ENCODE peak calls at places on chromosome 1, in ten cellular contexts. One of them, this sample, is unnamed.

GRCh38 chr1:1924378-1924777 is 5.3 kb upstream of the TMEM52 start:
- DNase-seq in PC-3: no peak
- DNase-seq in heart left ventricle: no peak
- DNase-seq in mammary epithelial cell: no peak
- DNase-seq in body of pancreas: no peak
- DNase-seq in uterus: no peak
- DNase-seq in IMR-90: no peak
- DNase-seq in hepatocyte: peak
- DNase-seq in GM06990: no peak
- DNase-seq in AG04449: no peak
- DNase-seq in this sample: no peak

GRCh38 chr1:15929258-15929935 is 46.5 kb downstream of the ZBTB17 start:
- DNase-seq in body of pancreas: peak
- DNase-seq in hepatocyte: no peak
- DNase-seq in AG04449: no peak
- DNase-seq in PC-3: no peak
- DNase-seq in uterus: no peak
- DNase-seq in GM06990: no peak
- DNase-seq in heart left ventricle: no peak
- DNase-seq in IMR-90: no peak
- DNase-seq in mammary epithelial cell: no peak
- DNase-seq in this sample: no peak

GRCh38 chr1:89381617-89382016 is 17.8 kb downstream of the GBP6 start:
- DNase-seq in GM06990: no peak
- DNase-seq in body of pancreas: no peak
- DNase-seq in PC-3: no peak
- DNase-seq in AG04449: no peak
- DNase-seq in IMR-90: no peak
- DNase-seq in uterus: no peak
- DNase-seq in heart left ventricle: no peak
- DNase-seq in hepatocyte: no peak
- DNase-seq in mammary epithelial cell: no peak
- DNase-seq in this sample: no peak

GRCh38 chr1:14650951-14651350 is 52.5 kb downstream of the KAZN start:
- DNase-seq in hepatocyte: no peak
- DNase-seq in body of pancreas: no peak
- DNase-seq in PC-3: no peak
- DNase-seq in mammary epithelial cell: no peak
- DNase-seq in heart left ventricle: no peak
- DNase-seq in GM06990: no peak
- DNase-seq in IMR-90: no peak
- DNase-seq in AG04449: no peak
- DNase-seq in uterus: no peak
- DNase-seq in this sample: no peak

GRCh38 chr1:170676628-170677027 is 12.7 kb downstream of the PRRX1 start:
- DNase-seq in IMR-90: peak
- DNase-seq in GM06990: no peak
- DNase-seq in uterus: no peak
- DNase-seq in mammary epithelial cell: no peak
- DNase-seq in heart left ventricle: no peak
- DNase-seq in PC-3: no peak
- DNase-seq in AG04449: no peak
- DNase-seq in body of pancreas: no peak
- DNase-seq in hepatocyte: no peak
- DNase-seq in this sample: no peak

GRCh38 chr1:40625076-40625475 is 40.4 kb downstream of the RIMS3 start:
- DNase-seq in IMR-90: no peak
- DNase-seq in hepatocyte: peak
- DNase-seq in AG04449: no peak
- DNase-seq in GM06990: peak
- DNase-seq in PC-3: peak
- DNase-seq in heart left ventricle: peak
- DNase-seq in uterus: no peak
- DNase-seq in body of pancreas: peak
- DNase-seq in mammary epithelial cell: peak
- DNase-seq in this sample: no peak

GRCh38 chr1:7250826-7251800 is 465.9 kb downstream of the CAMTA1 start:
- DNase-seq in AG04449: no peak
- DNase-seq in IMR-90: no peak
- DNase-seq in GM06990: no peak
- DNase-seq in uterus: no peak
- DNase-seq in hepatocyte: no peak
- DNase-seq in body of pancreas: no peak
- DNase-seq in heart left ventricle: no peak
- DNase-seq in mammary epithelial cell: no peak
- DNase-seq in PC-3: no peak
- DNase-seq in this sample: no peak

GRCh38 chr1:239308701-239309333 is 77.6 kb upstream of the CHRM3 start:
- DNase-seq in AG04449: no peak
- DNase-seq in GM06990: no peak
- DNase-seq in PC-3: peak
- DNase-seq in mammary epithelial cell: peak
- DNase-seq in IMR-90: no peak
- DNase-seq in uterus: no peak
- DNase-seq in heart left ventricle: no peak
- DNase-seq in body of pancreas: peak
- DNase-seq in hepatocyte: peak
- DNase-seq in this sample: no peak

GRCh38 chr1:222068937-222069336 is 327.0 kb upstream of the DUSP10 start:
- DNase-seq in mammary epithelial cell: peak
- DNase-seq in heart left ventricle: no peak
- DNase-seq in AG04449: no peak
- DNase-seq in GM06990: no peak
- DNase-seq in body of pancreas: no peak
- DNase-seq in IMR-90: no peak
- DNase-seq in PC-3: peak
- DNase-seq in hepatocyte: no peak
- DNase-seq in uterus: no peak
- DNase-seq in this sample: no peak

GRCh38 chr1:196481616-196482015 is 126.6 kb downstream of the KCNT2 start:
- DNase-seq in heart left ventricle: no peak
- DNase-seq in mammary epithelial cell: peak
- DNase-seq in GM06990: no peak
- DNase-seq in PC-3: peak
- DNase-seq in uterus: no peak
- DNase-seq in body of pancreas: no peak
- DNase-seq in AG04449: no peak
- DNase-seq in IMR-90: peak
- DNase-seq in hepatocyte: no peak
- DNase-seq in this sample: no peak

GRCh38 chr1:46285730-46286477 is 17.5 kb downstream of the LRRC41 start:
- DNase-seq in uterus: no peak
- DNase-seq in mammary epithelial cell: no peak
- DNase-seq in body of pancreas: no peak
- DNase-seq in hepatocyte: peak
- DNase-seq in GM06990: no peak
- DNase-seq in heart left ventricle: no peak
- DNase-seq in AG04449: no peak
- DNase-seq in IMR-90: no peak
- DNase-seq in PC-3: no peak
- DNase-seq in this sample: no peak

GRCh38 chr1:25703671-25704637 is 87.4 kb downstream of the MAN1C1 start:
- DNase-seq in AG04449: no peak
- DNase-seq in PC-3: no peak
- DNase-seq in uterus: no peak
- DNase-seq in heart left ventricle: no peak
- DNase-seq in GM06990: no peak
- DNase-seq in IMR-90: no peak
- DNase-seq in body of pancreas: no peak
- DNase-seq in hepatocyte: no peak
- DNase-seq in mammary epithelial cell: no peak
- DNase-seq in this sample: no peak

GRCh38 chr1:12159826-12160225 is 7.0 kb upstream of the TNFRSF1B start:
- DNase-seq in GM06990: no peak
- DNase-seq in AG04449: no peak
- DNase-seq in heart left ventricle: no peak
- DNase-seq in uterus: no peak
- DNase-seq in IMR-90: no peak
- DNase-seq in body of pancreas: no peak
- DNase-seq in PC-3: peak
- DNase-seq in mammary epithelial cell: peak
- DNase-seq in hepatocyte: no peak
- DNase-seq in this sample: no peak

GRCh38 chr1:211599250-211599649 is 20.3 kb upstream of the SLC30A1 start:
- DNase-seq in PC-3: no peak
- DNase-seq in mammary epithelial cell: no peak
- DNase-seq in uterus: no peak
- DNase-seq in heart left ventricle: no peak
- DNase-seq in hepatocyte: no peak
- DNase-seq in GM06990: no peak
- DNase-seq in body of pancreas: no peak
- DNase-seq in AG04449: no peak
- DNase-seq in IMR-90: no peak
- DNase-seq in this sample: no peak

GRCh38 chr1:2344744-2345296 is 46.5 kb downstream of the MORN1 start:
- DNase-seq in mammary epithelial cell: no peak
- DNase-seq in hepatocyte: no peak
- DNase-seq in IMR-90: no peak
- DNase-seq in GM06990: no peak
- DNase-seq in body of pancreas: no peak
- DNase-seq in uterus: no peak
- DNase-seq in heart left ventricle: peak
- DNase-seq in PC-3: no peak
- DNase-seq in AG04449: no peak
- DNase-seq in this sample: no peak

GRCh38 chr1:158246650-158247049 is 7.6 kb upstream of the CD1A start:
- DNase-seq in PC-3: peak
- DNase-seq in body of pancreas: no peak
- DNase-seq in mammary epithelial cell: no peak
- DNase-seq in heart left ventricle: no peak
- DNase-seq in IMR-90: no peak
- DNase-seq in uterus: no peak
- DNase-seq in hepatocyte: no peak
- DNase-seq in GM06990: no peak
- DNase-seq in AG04449: no peak
- DNase-seq in this sample: no peak

DNA sequence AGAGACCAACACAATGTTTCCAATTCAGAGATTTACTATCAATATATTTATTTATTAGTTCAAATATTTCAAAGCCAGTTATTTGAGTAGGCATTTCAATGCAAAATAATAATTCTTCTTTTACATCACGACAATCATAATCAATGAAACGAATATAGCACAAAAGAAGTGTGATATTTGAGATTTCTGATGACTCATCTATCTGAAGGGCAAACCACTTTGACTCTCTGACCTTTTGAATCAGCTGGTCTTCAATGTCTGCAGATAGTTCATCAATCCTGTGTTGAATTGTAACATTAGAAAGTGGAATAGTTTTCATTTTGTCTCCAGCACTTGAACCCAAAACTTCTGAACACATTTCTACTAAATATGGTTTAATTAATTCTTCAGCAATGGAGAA is 3.0 kb upstream of the TMEM35B start:
- DNase-seq in AG04449: no peak
- DNase-seq in IMR-90: no peak
- DNase-seq in hepatocyte: no peak
- DNase-seq in heart left ventricle: no peak
- DNase-seq in PC-3: no peak
- DNase-seq in uterus: no peak
- DNase-seq in body of pancreas: no peak
- DNase-seq in mammary epithelial cell: no peak
- DNase-seq in GM06990: no peak
- DNase-seq in this sample: no peak
- H3K4me3 ChIP-seq in AG04449: no peak
- H3K4me3 ChIP-seq in IMR-90: no peak
- H3K4me3 ChIP-seq in hepatocyte: no peak
- H3K4me3 ChIP-seq in heart left ventricle: no peak
- H3K4me3 ChIP-seq in PC-3: no peak
- H3K4me3 ChIP-seq in uterus: no peak
- H3K4me3 ChIP-seq in body of pancreas: no peak
- H3K4me3 ChIP-seq in mammary epithelial cell: no peak
- H3K4me3 ChIP-seq in GM06990: no peak
- H3K4me3 ChIP-seq in this sample: no peak

GRCh38 chr1:32716312-32717126 is 13.9 kb upstream of the SYNC start:
- DNase-seq in mammary epithelial cell: peak
- DNase-seq in PC-3: peak
- DNase-seq in body of pancreas: peak
- DNase-seq in hepatocyte: peak
- DNase-seq in heart left ventricle: peak
- DNase-seq in GM06990: peak
- DNase-seq in uterus: peak
- DNase-seq in AG04449: no peak
- DNase-seq in IMR-90: no peak
- DNase-seq in this sample: no peak
- TF ChIP-seq CTCF in mammary epithelial cell: no peak
- TF ChIP-seq CTCF in PC-3: no peak
- TF ChIP-seq CTCF in body of pancreas: no peak
- TF ChIP-seq CTCF in hepatocyte: no peak
- TF ChIP-seq CTCF in heart left ventricle: no peak
- TF ChIP-seq CTCF in GM06990: no peak
- TF ChIP-seq CTCF in uterus: no peak
- TF ChIP-seq CTCF in AG04449: no peak
- TF ChIP-seq CTCF in IMR-90: no peak
- TF ChIP-seq CTCF in this sample: no peak

GRCh38 chr1:233340031-233340555 is 12.6 kb downstream of the MAP3K21 start:
- DNase-seq in hepatocyte: no peak
- DNase-seq in AG04449: no peak
- DNase-seq in uterus: no peak
- DNase-seq in body of pancreas: no peak
- DNase-seq in mammary epithelial cell: no peak
- DNase-seq in heart left ventricle: no peak
- DNase-seq in GM06990: no peak
- DNase-seq in PC-3: no peak
- DNase-seq in IMR-90: no peak
- DNase-seq in this sample: no peak
- H3K4me3 ChIP-seq in hepatocyte: no peak
- H3K4me3 ChIP-seq in AG04449: no peak
- H3K4me3 ChIP-seq in uterus: no peak
- H3K4me3 ChIP-seq in body of pancreas: no peak
- H3K4me3 ChIP-seq in mammary epithelial cell: no peak
- H3K4me3 ChIP-seq in heart left ventricle: no peak
- H3K4me3 ChIP-seq in GM06990: no peak
- H3K4me3 ChIP-seq in PC-3: no peak
- H3K4me3 ChIP-seq in IMR-90: no peak
- H3K4me3 ChIP-seq in this sample: no peak

DNA sequence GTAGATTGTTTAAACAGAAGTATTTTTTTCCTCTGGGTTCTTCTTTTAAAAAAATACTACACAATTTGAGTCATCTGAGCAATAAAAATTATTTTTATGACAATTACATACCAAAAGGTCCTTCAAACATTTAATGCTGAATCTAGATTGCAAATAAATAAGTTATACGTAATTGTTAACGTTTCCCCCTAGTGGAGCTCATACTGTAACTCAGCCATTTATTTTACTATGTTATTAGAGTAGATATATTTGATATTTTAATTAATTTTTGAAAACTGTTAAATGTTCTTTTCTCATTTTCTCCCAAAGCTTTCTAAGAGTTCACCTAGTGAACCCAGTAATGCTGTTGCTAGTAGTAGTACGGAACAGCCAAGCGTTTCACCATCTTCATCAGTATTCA is 33.5 kb downstream of the ZMYM1 start:
- DNase-seq in PC-3: peak
- DNase-seq in IMR-90: peak
- DNase-seq in uterus: no peak
- DNase-seq in AG04449: no peak
- DNase-seq in GM06990: no peak
- DNase-seq in mammary epithelial cell: no peak
- DNase-seq in heart left ventricle: no peak
- DNase-seq in body of pancreas: no peak
- DNase-seq in hepatocyte: no peak
- DNase-seq in this sample: no peak
- TF ChIP-seq CTCF in PC-3: peak
- TF ChIP-seq CTCF in IMR-90: peak
- TF ChIP-seq CTCF in uterus: no peak
- TF ChIP-seq CTCF in AG04449: no peak
- TF ChIP-seq CTCF in GM06990: peak
- TF ChIP-seq CTCF in mammary epithelial cell: peak
- TF ChIP-seq CTCF in heart left ventricle: no peak
- TF ChIP-seq CTCF in body of pancreas: no peak
- TF ChIP-seq CTCF in hepatocyte: peak
- TF ChIP-seq CTCF in this sample: peak